ENCODE peak calls at places on chromosomes 2 and 18, in six cellular contexts. J, M, R, N, B and Q are unnamed samples.

GRCh38 chr2:56288863-56289580 is 105.2 kb downstream of the CCDC85A start:
- DNase-seq in N (no peak), M (no peak), J (no peak), R (no peak), B (no peak), Q (no peak)

GRCh38 chr18:395481-396250 is 104.8 kb downstream of the COLEC12 start:
- DNase-seq in M (peak), N (no peak), J (peak), B (no peak), R (no peak), Q (no peak)

GRCh38 chr2:231926761-231927565 is 767 bp upstream of the NPPC start:
- DNase-seq in R (no peak), M (no peak), J (no peak), N (no peak), B (no peak), Q (no peak)

GRCh38 chr2:23456881-23457760 is 72.1 kb downstream of the KLHL29 start:
- DNase-seq in M (no peak), R (no peak), J (no peak), B (no peak), N (no peak), Q (peak)

GRCh38 chr18:63149200-63149587 is 170.4 kb downstream of the BCL2 start:
- DNase-seq in N (no peak), M (no peak), J (no peak), B (peak), R (no peak), Q (no peak)

GRCh38 chr2:215143458-215143857 is 5.0 kb upstream of the ABCA12 start:
- DNase-seq in J (no peak), B (no peak), N (no peak), M (no peak), R (no peak), Q (no peak)

GRCh38 chr2:16604236-16604635 is 61.4 kb downstream of the CYRIA start:
- DNase-seq in M (no peak), J (no peak), B (peak), R (no peak), N (no peak), Q (no peak)

GRCh38 chr2:83224591-83224990 is 1234.5 kb downstream of the SUCLG1 start:
- DNase-seq in B (no peak), R (no peak), M (no peak), J (no peak), N (no peak), Q (no peak)

GRCh38 chr2:64976276-64976675 is 12.9 kb upstream of the SLC1A4 start:
- DNase-seq in B (no peak), N (no peak), J (no peak), R (no peak), M (no peak), Q (no peak)

GRCh38 chr2:20378341-20378740 is 27.7 kb upstream of the PUM2 start:
- DNase-seq in M (no peak), J (no peak), B (no peak), R (no peak), N (no peak), Q (no peak)

GRCh38 chr2:227761734-227762476 is 16.2 kb downstream of the SCYGR8 start:
- DNase-seq in M (no peak), B (no peak), N (no peak), J (no peak), R (no peak), Q (no peak)

GRCh38 chr18:47215554-47216138 is 35.8 kb downstream of the SKOR2 start:
- DNase-seq in M (peak), R (no peak), B (no peak), J (peak), N (peak), Q (peak)

GRCh38 chr2:211085056-211085680 is 528.8 kb downstream of the CPS1 start:
- DNase-seq in N (no peak), B (no peak), R (no peak), M (no peak), J (no peak), Q (peak)

GRCh38 chr2:119212139-119212800 is 11.4 kb upstream of the STEAP3 start:
- DNase-seq in B (no peak), R (no peak), M (no peak), J (no peak), N (no peak), Q (no peak)

GRCh38 chr2:237572021-237572741 is 5.8 kb downstream of the PRLH start:
- DNase-seq in B (peak), R (peak), J (peak), M (peak), N (peak), Q (peak)

GRCh38 chr2:110807520-110807919 is 75.1 kb downstream of the ACOXL start:
- DNase-seq in J (no peak), B (no peak), R (peak), M (no peak), N (no peak), Q (no peak)